ENCODE peak calls at places on chromosomes 12 and 14, in four cellular contexts. K is H9, W is IMR-90, M is H1. U is an unnamed sample.

GRCh38 chr12:52591521-52591920 is 9.7 kb downstream of the KRT72 start:
- DNase-seq in K (no peak), W (no peak), M (no peak), U (no peak)

GRCh38 chr12:124727244-124727673 is 136.4 kb downstream of the SCARB1 start:
- DNase-seq in K (no peak), W (no peak), M (no peak), U (no peak)

GRCh38 chr14:87529081-87529480 is 463.9 kb downstream of the GALC start:
- DNase-seq in K (peak), W (no peak), M (no peak), U (peak)

GRCh38 chr12:11755311-11755930 is 105.9 kb downstream of the ETV6 start:
- DNase-seq in K (no peak), W (peak), M (no peak), U (no peak)

GRCh38 chr14:52000019-52000582 is 10.8 kb downstream of the RTRAF start:
- DNase-seq in K (no peak), W (peak), M (no peak), U (no peak)

GRCh38 chr12:107616941-107617340 is 68.7 kb upstream of the PWP1 start:
- DNase-seq in K (no peak), W (no peak), M (no peak), U (no peak)

GRCh38 chr12:123398177-123398916 is 14.4 kb downstream of the KMT5A start:
- DNase-seq in K (no peak), W (peak), M (no peak), U (no peak)

GRCh38 chr12:121038861-121039654 is at the start of gene OASL:
- DNase-seq in K (no peak), W (no peak), M (no peak), U (no peak)

GRCh38 chr12:17928708-17929366 is 161.2 kb downstream of the RERGL start:
- DNase-seq in K (no peak), W (peak), M (peak), U (peak)

GRCh38 chr14:37583358-37584210 is 11.5 kb downstream of the FOXA1 start:
- DNase-seq in K (peak), W (no peak), M (no peak), U (peak)

GRCh38 chr14:57346741-57347140 is 43.6 kb upstream of the NAA30 start:
- DNase-seq in K (no peak), W (no peak), M (no peak), U (no peak)
- H3K56ac ChIP-seq in K (no peak), W (no peak), M (no peak), U (no peak)

DNA sequence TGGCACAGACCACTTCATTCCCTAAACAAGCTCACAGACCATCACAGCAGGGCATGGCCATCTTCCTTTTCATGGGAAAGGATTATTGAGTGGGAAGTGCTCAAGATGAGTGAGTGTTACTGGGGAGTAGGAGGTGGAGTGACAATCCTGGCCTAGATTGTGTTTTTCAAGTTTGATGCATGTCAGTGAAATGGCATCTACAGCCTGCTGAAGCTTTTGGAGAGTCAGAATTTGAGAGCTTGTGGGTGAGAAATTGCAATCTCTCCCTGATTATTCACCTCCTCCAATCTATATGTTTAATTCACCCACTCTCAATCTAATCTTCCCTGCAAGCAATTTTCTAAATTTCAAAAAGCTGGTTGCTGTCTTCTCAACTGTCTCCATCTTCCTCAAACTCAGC is 156.1 kb upstream of the G2E3 start:
- DNase-seq in K (no peak), W (no peak), M (no peak), U (no peak)
- H4K8ac ChIP-seq in K (no peak), W (no peak), M (no peak), U (no peak)

GRCh38 chr14:34234258-34234657 is 227.8 kb downstream of the SPTSSA start:
- DNase-seq in K (no peak), W (no peak), M (no peak), U (no peak)

GRCh38 chr14:34235635-34236300 is 226.3 kb downstream of the SPTSSA start:
- DNase-seq in K (no peak), W (peak), M (no peak), U (no peak)

GRCh38 chr14:34237098-34237497 is 224.9 kb downstream of the SPTSSA start:
- DNase-seq in K (no peak), W (no peak), M (no peak), U (no peak)

GRCh38 chr14:34241185-34241711 is 220.8 kb downstream of the SPTSSA start:
- DNase-seq in K (no peak), W (no peak), M (no peak), U (no peak)

GRCh38 chr14:34237677-34238076 is 224.4 kb downstream of the SPTSSA start:
- DNase-seq in K (no peak), W (no peak), M (no peak), U (no peak)
- H3K56ac ChIP-seq in K (no peak), W (no peak), M (no peak), U (no peak)

DNA sequence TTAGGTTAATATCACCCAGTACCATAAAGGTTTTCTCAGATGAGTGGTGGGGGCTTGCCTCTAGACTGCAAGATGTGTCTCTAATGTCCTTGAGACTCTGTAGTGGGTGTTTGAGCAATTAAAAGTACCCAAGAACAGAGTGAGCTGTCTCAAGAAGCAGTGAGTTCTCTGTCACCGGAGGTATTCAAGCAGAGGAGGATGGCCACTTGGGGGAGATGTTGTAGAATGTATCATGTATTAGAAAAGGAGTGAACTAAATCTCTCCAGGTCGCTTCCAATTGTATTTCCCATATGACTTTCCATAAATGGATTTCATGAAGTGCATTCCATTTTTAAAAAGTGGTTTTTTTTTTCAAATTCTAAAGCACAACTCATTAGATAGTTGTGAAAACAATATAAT is 35.0 kb downstream of the SLC17A8 start:
- DNase-seq in K (no peak), W (no peak), M (no peak), U (no peak)
- H4K8ac ChIP-seq in K (no peak), W (no peak), M (no peak), U (no peak)

DNA sequence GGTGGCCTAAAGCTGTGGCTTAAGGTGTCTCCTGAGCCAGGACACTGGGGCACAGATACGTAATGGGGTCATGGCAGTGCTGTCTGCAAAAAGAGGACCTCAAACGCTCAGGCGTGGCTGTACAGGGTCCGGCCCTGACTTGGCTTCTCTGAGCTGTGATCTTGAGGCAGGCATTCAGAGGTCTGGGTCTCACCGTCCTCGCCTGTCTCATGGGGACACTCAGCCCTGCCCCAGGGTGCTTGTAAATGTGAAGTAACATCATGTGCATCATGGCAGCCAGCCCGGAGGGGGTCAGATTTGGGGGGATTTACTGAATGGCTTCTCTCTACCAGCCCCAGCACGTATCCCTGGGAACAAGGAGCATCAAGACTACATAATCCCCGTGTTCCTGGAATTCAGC is 28.8 kb downstream of the DIO3 start:
- DNase-seq in K (no peak), W (no peak), M (no peak), U (no peak)
- H3K56ac ChIP-seq in K (no peak), W (no peak), M (no peak), U (no peak)

GRCh38 chr14:66508547-66508845 is 549 bp downstream of the GPHN start:
- DNase-seq in K (no peak), W (no peak), M (no peak), U (no peak)
- H4K8ac ChIP-seq in K (no peak), W (peak), M (no peak), U (no peak)

DNA sequence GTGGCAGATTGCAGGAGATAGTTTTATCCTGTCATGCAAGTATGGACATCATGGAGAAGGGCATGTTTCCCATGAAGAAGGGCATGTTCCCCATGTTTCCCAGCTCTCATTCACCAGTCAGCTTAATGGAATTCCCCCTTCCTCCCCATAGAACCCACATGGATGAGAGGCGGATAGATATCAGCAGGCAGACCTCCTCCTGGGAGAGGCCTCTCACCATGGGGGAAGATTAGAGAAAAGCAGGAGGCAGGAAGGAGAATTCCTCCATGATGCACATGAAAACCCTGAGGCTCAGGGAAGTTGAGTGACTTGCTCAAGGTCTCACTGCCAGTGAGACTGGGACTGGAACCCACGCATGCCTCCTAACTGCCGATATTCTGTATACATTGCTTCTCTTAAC is 92.9 kb upstream of the FOXN3 start:
- DNase-seq in K (no peak), W (peak), M (no peak), U (peak)
- H3K56ac ChIP-seq in K (no peak), W (no peak), M (no peak), U (no peak)

GRCh38 chr14:73455294-73455693 is 3.1 kb downstream of the NUMB start:
- DNase-seq in K (no peak), W (no peak), M (no peak), U (no peak)

GRCh38 chr14:73460691-73461127 is 2.4 kb upstream of the NUMB start:
- DNase-seq in K (no peak), W (peak), M (no peak), U (no peak)

GRCh38 chr14:73457935-73458218 is 469 bp downstream of the NUMB start:
- DNase-seq in K (no peak), W (no peak), M (no peak), U (no peak)

GRCh38 chr14:73458219-73458976 is at the start of gene NUMB:
- DNase-seq in K (peak), W (peak), M (peak), U (peak)

GRCh38 chr14:73457050-73457934 is 1.1 kb downstream of the NUMB start:
- DNase-seq in K (peak), W (peak), M (no peak), U (peak)
- H4K8ac ChIP-seq in K (no peak), W (peak), M (peak), U (no peak)

GRCh38 chr12:48441122-48441521 is 31.2 kb upstream of the ANP32D start:
- DNase-seq in K (no peak), W (no peak), M (no peak), U (no peak)
- H3K56ac ChIP-seq in K (no peak), W (no peak), M (no peak), U (no peak)

GRCh38 chr14:99662846-99663245 is 17.9 kb downstream of the HHIPL1 start:
- DNase-seq in K (no peak), W (no peak), M (no peak), U (no peak)
- H4K8ac ChIP-seq in K (no peak), W (no peak), M (no peak), U (no peak)